ENCODE peak calls at places on chromosomes 4 and X, in nine cellular contexts. W, Z, A, E, O, M, Q, P and V are unnamed samples.

GRCh38 chr4:26273308-26273980 is 47.4 kb upstream of the RBPJ start:
- DNase-seq in W (no peak), E (no peak), Q (peak; percentile 82), Z (peak; percentile 25), P (no peak), A (no peak), O (no peak), M (peak; percentile 21), V (no peak)

GRCh38 chr4:16457944-16458343 is 231.7 kb upstream of the TAPT1 start:
- DNase-seq in W (no peak), M (no peak), Z (no peak), E (peak; percentile 14), A (no peak), P (no peak), Q (no peak), O (peak; percentile 23), V (no peak)

GRCh38 chr4:158314756-158315487 is 104.6 kb downstream of the TMEM144 start:
- DNase-seq in Q (no peak), M (no peak), A (peak; percentile 94), O (peak; percentile 97), W (no peak), Z (no peak), P (no peak), E (peak; percentile 98), V (no peak)

GRCh38 chr4:155624478-155624877 is 42.2 kb upstream of the GUCY1A1 start:
- DNase-seq in E (no peak), O (no peak), P (no peak), Q (no peak), W (no peak), A (no peak), Z (no peak), M (no peak), V (no peak)

GRCh38 chr4:6910340-6910959 is 824 bp downstream of the TBC1D14 start:
- DNase-seq in O (no peak), P (no peak), A (no peak), Z (peak; percentile 65), M (no peak), Q (peak; percentile 79), W (no peak), E (no peak), V (no peak)

GRCh38 chr4:69617083-69617694 is 22.3 kb downstream of the UGT2A2 start:
- DNase-seq in M (no peak), A (no peak), O (peak; percentile 2), W (no peak), Q (no peak), E (peak; percentile 72), Z (peak; percentile 71), P (no peak), V (no peak)

GRCh38 chr4:166021617-166022016 is 148.6 kb downstream of the TLL1 start:
- DNase-seq in E (no peak), Z (no peak), Q (peak; percentile 25), O (no peak), M (no peak), W (no peak), A (no peak), P (no peak), V (peak; percentile 41)

GRCh38 chr4:83870551-83870950 is 334.6 kb downstream of the GPAT3 start:
- DNase-seq in M (no peak), Q (no peak), E (no peak), A (no peak), O (no peak), P (no peak), W (no peak), Z (no peak), V (no peak)

GRCh38 chrX:44253573-44253942 is 89.9 kb downstream of the EFHC2 start:
- DNase-seq in Z (no peak), A (no peak), W (no peak), P (no peak), Q (no peak), M (no peak), E (no peak), O (no peak), V (no peak)

GRCh38 chrX:64885850-64886249 is 90.4 kb downstream of the ZC4H2 start:
- DNase-seq in P (no peak), Q (no peak), Z (peak; percentile 46), O (no peak), M (no peak), A (no peak), E (no peak), W (no peak), V (no peak)
- TF ChIP-seq CTCF in P (peak; percentile 52), Q (peak; percentile 45), Z (peak; percentile 58), O (peak; percentile 23), M (peak; percentile 47), A (no peak), E (peak; percentile 10), W (no peak), V (peak; percentile 46)

DNA sequence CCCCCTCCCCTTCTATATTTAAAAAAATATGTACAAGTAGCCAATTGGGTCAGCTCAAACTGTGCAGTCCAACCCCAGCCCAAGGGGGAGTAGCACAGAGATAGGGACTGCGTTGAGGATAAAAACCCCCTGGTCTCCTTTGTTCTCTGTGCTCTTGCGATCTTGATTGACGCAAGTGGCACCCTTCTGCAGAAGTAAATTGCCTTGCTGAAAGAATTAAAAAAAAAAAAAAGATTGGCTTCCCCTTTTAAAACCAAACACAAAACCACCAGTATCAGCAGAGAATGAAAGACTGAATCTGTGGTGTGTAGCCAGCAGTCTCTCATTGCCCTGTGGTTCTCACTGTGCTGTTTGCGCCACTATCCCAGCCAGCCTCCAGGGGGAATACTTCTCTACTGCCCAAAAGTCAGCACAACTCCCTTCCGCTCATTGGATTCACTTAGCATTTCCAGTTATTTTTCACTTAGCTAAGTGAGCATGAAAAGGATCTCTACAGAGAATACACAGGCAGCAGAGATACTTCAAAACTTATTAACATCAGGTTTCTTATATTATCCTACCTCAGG is 29.7 kb downstream of the MANBA start:
- DNase-seq in W (no peak), O (no peak), P (no peak), M (no peak), Q (no peak), E (no peak), Z (peak; percentile 70), A (no peak), V (no peak)
- TF ChIP-seq CTCF in W (no peak), O (peak; percentile 41), P (no peak), M (no peak), Q (no peak), E (peak; percentile 26), Z (peak; percentile 67), A (no peak), V (peak; percentile 23)

GRCh38 chrX:122113896-122114295 is 1066.5 kb downstream of the GLUD2 start:
- DNase-seq in M (no peak), Z (no peak), W (no peak), A (no peak), E (no peak), Q (no peak), P (no peak), O (no peak), V (no peak)

GRCh38 chrX:122119361-122119760 is 1064.7 kb upstream of the GRIA3 start:
- DNase-seq in O (no peak), A (no peak), Z (no peak), W (no peak), Q (no peak), M (no peak), P (no peak), E (no peak), V (no peak)

GRCh38 chrX:122115604-122116003 is 1068.2 kb downstream of the GLUD2 start:
- DNase-seq in A (no peak), P (no peak), O (no peak), M (no peak), Q (no peak), W (no peak), E (no peak), Z (no peak), V (no peak)

DNA sequence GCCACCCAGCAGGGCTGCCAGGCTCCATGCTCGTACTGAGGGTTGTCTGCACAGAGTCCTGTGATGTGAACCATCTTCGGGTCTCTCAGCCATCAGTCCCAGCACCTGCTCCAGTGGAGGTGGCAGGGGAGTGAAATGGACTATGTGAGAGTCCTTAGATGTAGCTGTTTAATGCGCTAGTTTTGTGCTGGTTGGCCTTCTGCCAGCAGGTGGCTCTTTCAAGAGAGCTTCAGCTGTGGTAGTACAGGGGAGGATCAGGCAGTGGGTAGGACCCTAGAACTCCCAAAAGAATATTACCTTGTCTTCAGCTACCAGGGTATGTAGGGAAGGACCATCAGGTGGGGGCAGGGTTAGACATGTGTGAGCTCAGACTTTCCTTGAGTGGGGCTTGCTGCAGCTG is 1066.0 kb downstream of the GLUD2 start:
- DNase-seq in A (no peak), Z (peak; percentile 11), P (no peak), O (no peak), M (no peak), Q (no peak), E (no peak), W (no peak), V (no peak)
- TF ChIP-seq CTCF in A (no peak), Z (peak; percentile 46), P (no peak), O (no peak), M (no peak), Q (no peak), E (no peak), W (no peak), V (no peak)

GRCh38 chrX:112846114-112846513 is 5.5 kb upstream of the AMOT start:
- DNase-seq in M (no peak), A (no peak), O (no peak), Q (no peak), P (no peak), E (no peak), W (no peak), Z (no peak), V (no peak)

GRCh38 chrX:112841820-112842157 is 1.2 kb upstream of the AMOT start:
- DNase-seq in E (no peak), Q (no peak), A (no peak), O (no peak), M (no peak), W (no peak), Z (no peak), P (no peak), V (no peak)

GRCh38 chrX:112846787-112847186 is 6.2 kb upstream of the AMOT start:
- DNase-seq in M (no peak), Q (no peak), A (no peak), O (no peak), Z (no peak), E (no peak), P (no peak), W (no peak), V (no peak)

GRCh38 chrX:112841114-112841819 is 636 bp upstream of the AMOT start:
- DNase-seq in A (no peak), W (peak; percentile 47), Q (peak; percentile 85), P (peak; percentile 81), O (peak; percentile 57), M (peak; percentile 78), E (peak; percentile 81), Z (peak; percentile 86), V (no peak)

DNA sequence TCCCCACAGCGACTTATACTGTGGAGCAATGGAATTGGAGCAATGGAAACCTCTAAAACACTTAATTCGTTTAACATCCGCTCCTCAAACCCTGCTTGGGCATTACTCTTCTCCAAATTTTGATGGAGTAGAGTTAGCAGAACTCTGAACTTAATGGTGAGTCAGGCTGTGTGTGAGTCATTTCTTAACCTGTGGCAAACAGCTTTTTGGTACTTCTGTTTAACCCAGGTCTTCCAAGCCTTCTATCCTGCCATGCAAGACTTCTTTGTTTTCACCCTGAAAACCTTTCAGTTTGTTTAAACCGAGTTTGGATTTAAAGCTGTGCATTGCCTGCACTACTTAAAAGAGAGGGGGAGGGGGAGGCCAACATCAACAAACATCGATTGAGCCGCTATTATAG is 3.6 kb upstream of the AMOT start:
- DNase-seq in M (no peak), A (no peak), Z (no peak), P (no peak), O (no peak), E (no peak), W (no peak), Q (no peak), V (no peak)
- TF ChIP-seq CTCF in M (no peak), A (no peak), Z (no peak), P (no peak), O (no peak), E (no peak), W (no peak), Q (no peak), V (no peak)